ENCODE peak calls at places on chromosomes 4 and X, in ten cellular contexts. Y is NCI-H82; A is nephron progenitor cell; O is BJ; M is heart left ventricle; I is T-helper 2 cell; S is stimulated activated naive CD8-positive, alpha-beta T cell treated with anti-CD3 and anti-CD28 coated beads, Interleukin-15, Interleukin-2, amounts not matched to agents 100 U/mL and 50 U/mL, for 24 hours; T is ELF-1; C is GM04503; X is kidney. Q is an unnamed sample.

GRCh38 chr4:22030321-22030720 is 81.7 kb upstream of the KCNIP4 start:
- DNase-seq in Y (no peak), A (no peak), O (no peak), M (no peak), I (no peak), S (no peak), T (no peak), C (no peak), X (no peak), Q (no peak)

GRCh38 chr4:61662362-61662761 is 462.2 kb downstream of the ADGRL3 start:
- DNase-seq in Y (no peak), A (no peak), O (no peak), M (no peak), I (no peak), S (no peak), T (no peak), C (no peak), X (peak; percentile 43), Q (no peak)

GRCh38 chr4:38132140-38132673 is 172.0 kb downstream of the PTTG2 start:
- DNase-seq in Y (no peak), A (no peak), O (peak; percentile 84), M (peak; percentile 50), I (peak; percentile 50), S (peak; percentile 67), T (peak; percentile 92), C (peak; percentile 99), X (no peak), Q (no peak)

GRCh38 chr4:113069212-113069892 is 19.9 kb downstream of the ANK2 start:
- DNase-seq in Y (peak; percentile 84), A (no peak), O (no peak), M (no peak), I (no peak), S (no peak), T (no peak), C (no peak), X (no peak), Q (no peak)

GRCh38 chr4:118762753-118763477 is 73.0 kb downstream of the SEC24D start:
- DNase-seq in Y (no peak), A (no peak), O (peak; percentile 59), M (no peak), I (no peak), S (no peak), T (no peak), C (no peak), X (no peak), Q (no peak)

GRCh38 chr4:183201331-183201730 is 102.3 kb downstream of the WWC2 start:
- DNase-seq in Y (no peak), A (no peak), O (peak; percentile 3), M (no peak), I (no peak), S (no peak), T (no peak), C (peak; percentile 18), X (no peak), Q (no peak)

GRCh38 chrX:52139545-52139895 is 45.2 kb upstream of the MAGED4 start:
- DNase-seq in Y (no peak), A (no peak), O (no peak), M (no peak), I (no peak), S (no peak), T (no peak), C (no peak), X (no peak), Q (no peak)

GRCh38 chr4:118226611-118227010 is 126.2 kb downstream of the PRSS12 start:
- DNase-seq in Y (no peak), A (no peak), O (no peak), M (no peak), I (no peak), S (no peak), T (no peak), C (no peak), X (no peak), Q (no peak)

GRCh38 chr4:40308528-40309122 is 26.5 kb upstream of the CHRNA9 start:
- DNase-seq in Y (no peak), A (no peak), O (no peak), M (no peak), I (no peak), S (no peak), T (no peak), C (no peak), X (no peak), Q (no peak)

GRCh38 chr4:41930139-41930831 is 4.9 kb upstream of the TMEM33 start:
- DNase-seq in Y (no peak), A (no peak), O (no peak), M (no peak), I (no peak), S (no peak), T (no peak), C (no peak), X (no peak), Q (no peak)

GRCh38 chr4:144701683-144702233 is 55.8 kb downstream of the HHIP start:
- DNase-seq in Y (no peak), A (no peak), O (no peak), M (no peak), I (no peak), S (no peak), T (no peak), C (no peak), X (no peak), Q (no peak)

GRCh38 chr4:8194306-8195242 is 4.5 kb upstream of the SH3TC1 start:
- DNase-seq in Y (no peak), A (no peak), O (no peak), M (no peak), I (no peak), S (no peak), T (peak; percentile 74), C (no peak), X (no peak), Q (no peak)

GRCh38 chrX:47936224-47936939 is 67.4 kb downstream of the ZNF182 start:
- DNase-seq in Y (no peak), A (no peak), O (no peak), M (no peak), I (no peak), S (peak; percentile 8), T (peak; percentile 63), C (no peak), X (no peak), Q (no peak)

GRCh38 chr4:76654796-76655195 is 219.8 kb downstream of the SHROOM3 start:
- DNase-seq in Y (no peak), A (no peak), O (no peak), M (no peak), I (no peak), S (no peak), T (no peak), C (no peak), X (no peak), Q (no peak)